ENCODE peak calls at places on chromosomes 1 and 21, in six cellular contexts. W is Peyer's patch, M is B cell, Y is NCI-H2107, K is GM20000, Q is mucosa of descending colon. L is an unnamed sample.

GRCh38 chr1:6179564-6180175 is 451 bp downstream of the CHD5 start:
- DNase-seq in W (no peak), M (no peak), Y (no peak), K (peak), Q (no peak), L (no peak)

GRCh38 chr1:154951901-154952657 is 3.8 kb downstream of the PBXIP1 start:
- DNase-seq in W (no peak), M (peak), Y (no peak), K (peak), Q (peak), L (no peak)

GRCh38 chr1:27832762-27833161 is 2.2 kb downstream of the PPP1R8 start:
- DNase-seq in W (no peak), M (no peak), Y (no peak), K (no peak), Q (no peak), L (no peak)

GRCh38 chr21:34988139-34988538 is 61.0 kb downstream of the RUNX1 start:
- DNase-seq in W (no peak), M (no peak), Y (no peak), K (no peak), Q (no peak), L (no peak)

GRCh38 chr1:245585252-245585959 is 430.6 kb downstream of the KIF26B start:
- DNase-seq in W (no peak), M (no peak), Y (no peak), K (no peak), Q (no peak), L (no peak)

GRCh38 chr1:46699670-46700069 is 19.2 kb downstream of the EFCAB14 start:
- DNase-seq in W (no peak), M (no peak), Y (no peak), K (no peak), Q (no peak), L (no peak)

GRCh38 chr21:45388011-45388521 is 16.9 kb upstream of the COL18A1 start:
- DNase-seq in W (no peak), M (no peak), Y (no peak), K (no peak), Q (peak), L (no peak)

GRCh38 chr1:12460121-12460520 is 157.9 kb downstream of the DHRS3 start:
- DNase-seq in W (no peak), M (no peak), Y (no peak), K (no peak), Q (no peak), L (no peak)

GRCh38 chr1:78048446-78048845 is 2.7 kb downstream of the GIPC2 start:
- DNase-seq in W (no peak), M (no peak), Y (no peak), K (no peak), Q (no peak), L (no peak)

GRCh38 chr1:3858231-3858981 is 1.1 kb downstream of the DFFB start:
- DNase-seq in W (peak), M (no peak), Y (no peak), K (no peak), Q (no peak), L (peak)

GRCh38 chr1:235502601-235503332 is 1.5 kb downstream of the B3GALNT2 start:
- DNase-seq in W (no peak), M (no peak), Y (no peak), K (peak), Q (no peak), L (no peak)

GRCh38 chr1:75203415-75204277 is 69.5 kb downstream of the LHX8 start:
- DNase-seq in W (no peak), M (no peak), Y (no peak), K (peak), Q (no peak), L (no peak)

GRCh38 chr1:34361121-34361520 is 184.4 kb downstream of the C1orf94 start:
- DNase-seq in W (no peak), M (no peak), Y (no peak), K (no peak), Q (no peak), L (no peak)

GRCh38 chr1:50308883-50309282 is 114.4 kb downstream of the DMRTA2 start:
- DNase-seq in W (no peak), M (no peak), Y (no peak), K (peak), Q (no peak), L (peak)

GRCh38 chr1:24309762-24310485 is 9.2 kb upstream of the GRHL3 start:
- DNase-seq in W (no peak), M (no peak), Y (no peak), K (no peak), Q (no peak), L (no peak)

GRCh38 chr1:15429701-15430149 is 8.5 kb upstream of the CTRC start:
- DNase-seq in W (no peak), M (no peak), Y (no peak), K (no peak), Q (no peak), L (no peak)

GRCh38 chr1:217088521-217089221 is 365.4 kb upstream of the ESRRG start:
- DNase-seq in W (no peak), M (no peak), Y (no peak), K (no peak), Q (no peak), L (no peak)

GRCh38 chr1:70907563-70908310 is 139.9 kb downstream of the PTGER3 start:
- DNase-seq in W (no peak), M (no peak), Y (no peak), K (no peak), Q (no peak), L (no peak)